ENCODE peak calls at places on chromosomes 7 and 10, in five cellular contexts. X is right cardiac atrium, B is astrocyte, G is sigmoid colon, O is MM.1S. K is an unnamed sample.

GRCh38 chr10:88528791-88529190 is 54.3 kb downstream of the RNLS start:
- DNase-seq in X (no peak), B (peak; percentile 48), G (no peak), O (no peak), K (no peak)

GRCh38 chr10:10598297-10598696 is 419.4 kb upstream of the CELF2 start:
- DNase-seq in X (no peak), B (no peak), G (no peak), O (peak; percentile 92), K (no peak)

GRCh38 chr10:125691160-125691981 is 8.4 kb upstream of the TEX36 start:
- DNase-seq in X (no peak), B (peak; percentile 96), G (no peak), O (no peak), K (no peak)

GRCh38 chr7:43534110-43534509 is 48.8 kb upstream of the STK17A start:
- DNase-seq in X (no peak), B (peak; percentile 60), G (no peak), O (no peak), K (no peak)

GRCh38 chr7:99267530-99268360 is 4.9 kb upstream of the MYH16 start:
- DNase-seq in X (no peak), B (peak; percentile 90), G (no peak), O (no peak), K (no peak)

GRCh38 chr7:119482209-119482608 is 790.8 kb upstream of the KCND2 start:
- DNase-seq in X (no peak), B (no peak), G (no peak), O (peak; percentile 93), K (peak; percentile 43)

GRCh38 chr10:43055991-43056567 is 20.8 kb upstream of the RET start:
- DNase-seq in X (peak; percentile 4), B (no peak), G (peak; percentile 33), O (no peak), K (peak; percentile 41)

GRCh38 chr7:1716263-1717094 is 46.4 kb downstream of the ELFN1 start:
- DNase-seq in X (peak; percentile 9), B (peak; percentile 61), G (no peak), O (no peak), K (no peak)

DNA sequence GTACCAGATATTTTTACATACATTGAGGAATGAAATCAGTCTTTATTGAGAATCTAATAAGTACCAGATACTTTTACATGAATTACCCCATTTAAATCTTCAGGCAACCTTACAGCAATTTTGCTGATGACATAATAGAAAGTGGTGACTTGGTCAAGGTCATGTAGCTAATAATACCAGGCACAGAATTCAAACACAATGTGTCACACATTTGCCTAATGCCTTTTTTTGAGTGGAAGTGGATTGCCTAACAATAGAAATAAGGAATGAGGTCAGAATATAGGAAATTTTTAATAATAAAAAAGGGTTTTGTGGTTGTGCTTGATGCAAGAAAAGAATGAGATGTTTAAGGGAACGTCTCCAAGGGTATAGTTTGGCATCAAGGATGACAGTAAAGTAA is 466.6 kb upstream of the IGFBP3 start:
- DNase-seq in X (no peak), B (peak; percentile 65), G (no peak), O (no peak), K (no peak)
- H3K4me3 ChIP-seq in X (no peak overlapping the region), B (no peak overlapping the region), G (no peak overlapping the region), O (no peak overlapping the region), K (no peak overlapping the region)

GRCh38 chr7:151060416-151061234 is 1.2 kb downstream of the SLC4A2 start:
- DNase-seq in X (no peak), B (no peak), G (peak; percentile 82), O (no peak), K (no peak)

GRCh38 chr7:151061241-151062110 is 2.1 kb downstream of the SLC4A2 start:
- DNase-seq in X (no peak), B (no peak), G (no peak), O (no peak), K (no peak)

GRCh38 chr7:151063212-151063561 is 3.8 kb downstream of the SLC4A2 start:
- DNase-seq in X (no peak), B (peak; percentile 57), G (peak; percentile 91), O (no peak), K (no peak)

GRCh38 chr7:151062399-151063211 is 3.2 kb downstream of the SLC4A2 start:
- DNase-seq in X (peak; percentile 63), B (peak; percentile 75), G (peak; percentile 80), O (no peak), K (no peak)

DNA sequence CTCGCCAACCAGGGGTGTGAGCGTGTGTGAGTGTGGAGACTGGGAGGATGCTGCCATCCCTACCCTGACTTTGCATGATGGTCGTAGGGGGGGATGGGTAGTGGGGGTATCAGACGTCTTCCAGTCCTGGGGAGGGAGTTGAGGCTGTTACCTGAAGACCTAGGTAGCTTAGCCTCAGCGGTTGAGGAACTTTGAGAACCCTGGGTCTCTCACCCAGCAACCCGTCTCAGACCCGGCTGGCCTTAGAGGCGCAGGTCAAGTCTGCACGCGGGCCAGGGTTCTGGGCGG is 2.7 kb downstream of the SLC4A2 start:
- DNase-seq in X (no peak), B (no peak), G (no peak), O (no peak), K (no peak)
- H3K27ac ChIP-seq in X (no peak overlapping the region), B (peak overlapping the region; percentile 93), G (peak overlapping the region; percentile 86), O (no peak overlapping the region), K (no peak overlapping the region)

GRCh38 chr7:47149208-47149864 is 432.6 kb downstream of the TNS3 start:
- DNase-seq in X (no peak), B (no peak), G (no peak), O (no peak), K (no peak)

GRCh38 chr7:47148541-47149207 is 433.2 kb downstream of the TNS3 start:
- DNase-seq in X (no peak), B (peak; percentile 31), G (no peak), O (no peak), K (no peak)

GRCh38 chr7:47152307-47152706 is 429.6 kb downstream of the TNS3 start:
- DNase-seq in X (no peak), B (no peak), G (no peak), O (no peak), K (no peak)

GRCh38 chr7:47149971-47150370 is 431.9 kb downstream of the TNS3 start:
- DNase-seq in X (no peak), B (no peak), G (no peak), O (no peak), K (no peak)

DNA sequence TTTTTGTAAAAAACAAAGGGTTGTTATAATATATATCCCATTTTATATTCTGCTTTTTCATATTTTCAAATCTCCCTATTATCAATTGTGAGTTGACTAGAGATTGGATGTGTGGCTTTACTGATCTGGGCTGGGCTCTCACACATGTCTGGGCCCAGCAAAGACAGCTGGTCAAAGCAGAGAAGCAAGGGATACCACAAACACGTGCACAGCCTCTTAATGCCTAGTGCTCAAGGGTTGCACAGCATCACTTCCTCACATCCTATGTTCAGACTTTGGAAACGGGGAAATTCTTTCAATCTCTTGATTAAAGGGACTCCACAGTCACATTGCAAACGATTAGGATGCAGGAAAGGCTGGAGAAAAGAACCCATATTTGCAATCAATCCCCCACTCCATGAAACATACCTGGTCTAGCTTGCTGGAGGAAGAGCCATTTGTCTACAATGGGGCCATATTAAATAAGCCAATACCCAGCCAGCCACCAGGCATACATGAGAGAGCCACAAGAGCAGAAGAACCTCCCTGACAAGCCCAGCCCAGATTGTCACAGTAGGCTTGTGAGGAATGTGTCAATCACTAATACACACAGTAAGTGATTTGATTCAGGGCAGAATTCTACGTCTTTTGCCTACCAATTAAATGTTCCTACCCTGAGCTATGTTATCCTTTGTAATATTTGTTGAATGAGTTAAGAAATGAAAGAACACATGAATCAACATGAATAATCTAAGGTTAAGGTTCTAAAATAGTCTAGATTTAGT is 431.2 kb downstream of the TNS3 start:
- DNase-seq in X (no peak), B (no peak), G (no peak), O (no peak), K (no peak)
- H3K4me3 ChIP-seq in X (no peak overlapping the region), B (no peak overlapping the region), G (no peak overlapping the region), O (no peak overlapping the region), K (no peak overlapping the region)

GRCh38 chr7:20595971-20596370 is 19.5 kb upstream of the ABCB5 start:
- DNase-seq in X (no peak), B (peak; percentile 14), G (no peak), O (no peak), K (no peak)

GRCh38 chr7:20594023-20594422 is 21.4 kb upstream of the ABCB5 start:
- DNase-seq in X (no peak), B (no peak), G (no peak), O (no peak), K (no peak)

GRCh38 chr7:20596653-20597052 is 18.8 kb upstream of the ABCB5 start:
- DNase-seq in X (no peak), B (peak; percentile 93), G (no peak), O (no peak), K (no peak)

GRCh38 chr7:20588678-20589077 is 26.8 kb upstream of the ABCB5 start:
- DNase-seq in X (no peak), B (no peak), G (no peak), O (no peak), K (no peak)

DNA sequence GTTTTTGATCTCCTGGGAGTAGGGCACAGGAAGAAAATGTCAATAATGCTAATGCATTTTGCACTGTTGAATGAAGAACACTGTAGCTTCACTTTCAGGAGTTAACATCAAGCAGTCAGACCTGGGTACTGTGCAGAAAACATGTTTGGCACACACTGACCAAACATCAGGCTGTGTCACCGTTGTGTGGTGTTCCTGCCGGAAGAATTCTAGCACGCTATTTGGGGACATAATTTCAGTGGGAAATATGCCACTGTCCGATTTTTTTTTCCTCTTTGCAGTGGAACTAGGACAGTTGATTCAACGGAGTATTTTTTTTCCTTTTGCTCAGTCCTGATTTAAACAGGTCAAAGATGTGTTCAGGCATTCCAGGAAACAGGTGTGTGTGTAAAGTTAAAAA is 24.4 kb upstream of the ABCB5 start:
- DNase-seq in X (no peak), B (no peak), G (no peak), O (no peak), K (no peak)
- H3K27ac ChIP-seq in X (no peak overlapping the region), B (no peak overlapping the region), G (no peak overlapping the region), O (no peak overlapping the region), K (no peak overlapping the region)

GRCh38 chr10:61986788-61987187 is 85.3 kb downstream of the ARID5B start:
- DNase-seq in X (no peak), B (no peak), G (no peak), O (no peak), K (no peak)

GRCh38 chr10:61989995-61990760 is 88.7 kb downstream of the ARID5B start:
- DNase-seq in X (no peak), B (no peak), G (no peak), O (no peak), K (no peak)

GRCh38 chr10:61986357-61986756 is 84.9 kb downstream of the ARID5B start:
- DNase-seq in X (no peak), B (no peak), G (no peak), O (no peak), K (no peak)

GRCh38 chr10:61987537-61987936 is 86.0 kb downstream of the ARID5B start:
- DNase-seq in X (no peak), B (no peak), G (no peak), O (peak; percentile 18), K (no peak)

DNA sequence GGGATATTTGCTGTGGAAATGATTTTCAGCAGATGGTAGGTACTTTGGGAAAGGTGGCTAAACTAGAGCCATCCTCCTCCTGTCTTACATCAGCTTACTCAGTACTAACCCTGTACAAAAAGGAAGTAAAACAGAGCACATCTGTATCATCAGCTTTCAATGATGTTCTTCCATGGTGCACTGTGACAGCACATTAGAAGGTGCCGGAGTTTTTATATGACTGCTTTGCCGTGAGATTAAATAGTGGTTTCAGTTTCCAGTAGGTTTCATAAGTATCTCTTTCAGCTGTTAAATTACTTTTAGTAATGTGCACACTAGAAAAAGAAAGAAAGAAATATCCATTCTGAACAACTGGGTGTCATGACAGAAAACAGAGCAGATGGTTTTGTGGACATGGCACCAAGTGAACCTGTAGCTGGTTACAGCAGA is 86.5 kb downstream of the ARID5B start:
- DNase-seq in X (no peak), B (no peak), G (no peak), O (peak; percentile 93), K (no peak)
- H3K4me3 ChIP-seq in X (no peak overlapping the region), B (no peak overlapping the region), G (no peak overlapping the region), O (peak overlapping the region; percentile 24), K (no peak overlapping the region)